ENCODE peak calls at places on chromosomes 16 and 17, in ten cellular contexts. Y is RWPE1; F is endodermal cell; Q is adrenal gland; G is mammary epithelial cell; S is breast epithelium; N is mesendoderm; J is tibial nerve; K is CD4-positive, alpha-beta memory T cell; U is IMR-90. I is an unnamed sample.

GRCh38 chr16:17312100-17312732 is 158.5 kb downstream of the XYLT1 start:
- DNase-seq in N (no peak), Y (peak), U (no peak), J (no peak), Q (no peak), K (no peak), F (peak), G (peak), S (peak), I (no peak)

GRCh38 chr16:6335072-6335471 is 997.6 kb upstream of the RBFOX1 start:
- DNase-seq in U (no peak), J (no peak), N (peak), F (peak), G (no peak), S (no peak), K (no peak), Q (peak), Y (no peak), I (no peak)

GRCh38 chr16:79932564-79932963 is 332.0 kb upstream of the MAF start:
- DNase-seq in K (no peak), U (no peak), J (no peak), G (peak), Q (no peak), F (no peak), N (no peak), S (no peak), Y (peak), I (no peak)

GRCh38 chr17:50090071-50090470 is 5.1 kb upstream of the PDK2 start:
- DNase-seq in F (no peak), K (no peak), Y (no peak), Q (no peak), U (no peak), N (no peak), G (no peak), S (no peak), J (no peak), I (no peak)

GRCh38 chr16:56337131-56337857 is 88.1 kb downstream of the AMFR start:
- DNase-seq in Y (no peak), G (no peak), K (no peak), S (no peak), J (no peak), Q (no peak), F (no peak), N (no peak), U (no peak), I (no peak)

GRCh38 chr17:46947236-46947635 is 24.3 kb downstream of the GOSR2 start:
- DNase-seq in F (peak), Q (no peak), J (no peak), K (no peak), G (no peak), S (no peak), U (no peak), Y (no peak), N (no peak), I (no peak)

GRCh38 chr16:56617212-56618085 is 8.1 kb upstream of the MT1E start:
- DNase-seq in Q (peak), U (peak), S (peak), F (peak), Y (no peak), K (peak), J (no peak), G (peak), N (no peak), I (no peak)

GRCh38 chr17:81251091-81251942 is 12.2 kb downstream of the NDUFAF8 start:
- DNase-seq in F (no peak), S (no peak), G (no peak), J (no peak), Y (no peak), K (no peak), U (no peak), N (no peak), Q (no peak), I (no peak)

GRCh38 chr17:68310141-68310540 is 18.8 kb downstream of the ARSG start:
- DNase-seq in Y (no peak), S (no peak), J (no peak), N (no peak), U (no peak), F (no peak), G (no peak), K (peak), Q (no peak), I (no peak)
- H3K27ac ChIP-seq in Y (no peak), S (no peak), J (no peak), N (no peak), U (no peak), F (no peak), G (no peak), K (no peak), Q (no peak), I (no peak)

DNA sequence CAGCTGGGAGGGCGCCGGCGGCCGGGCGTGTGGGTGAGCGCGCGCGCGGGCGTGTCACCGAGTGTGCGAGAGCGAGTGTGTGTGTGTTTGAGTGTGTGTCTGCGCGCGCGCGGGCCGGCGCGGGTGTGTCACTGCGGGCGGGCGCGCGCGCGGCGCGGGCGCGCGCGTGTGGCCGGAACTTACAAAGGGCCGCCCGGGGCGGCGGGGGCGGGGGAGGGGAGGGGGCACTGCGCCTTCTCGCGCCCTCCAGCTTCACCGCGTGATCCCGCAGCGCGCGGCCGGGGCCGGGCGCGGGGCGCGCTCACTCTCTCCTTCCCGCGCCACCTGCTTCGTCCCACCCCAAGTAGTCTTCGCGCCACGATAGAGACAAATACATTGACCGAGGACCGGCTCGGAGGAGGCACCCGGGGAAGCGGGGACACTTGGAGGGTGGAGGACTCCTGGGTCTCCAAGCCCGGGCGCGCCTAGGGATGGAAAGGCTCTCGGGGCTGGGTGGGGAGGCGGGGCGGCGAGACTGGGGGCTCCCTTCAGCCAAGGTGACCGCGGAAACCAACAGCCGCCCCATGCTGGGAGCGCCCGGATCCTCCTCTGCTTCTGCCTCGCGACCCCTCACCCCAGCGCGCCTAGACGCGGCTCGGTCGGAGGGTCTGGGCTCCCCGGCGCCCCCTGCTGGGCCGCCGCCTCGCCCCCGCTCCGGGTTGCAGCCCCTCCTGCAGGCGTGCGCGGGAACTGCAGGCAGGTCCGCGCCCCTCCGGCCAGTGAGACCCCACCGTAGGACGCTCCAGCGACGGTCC is at the start of gene SRCIN1:
- DNase-seq in U (peak), Y (no peak), N (peak), K (peak), J (no peak), F (peak), S (no peak), Q (peak), G (peak), I (no peak)
- H3K27ac ChIP-seq in U (no peak), Y (no peak), N (no peak), K (no peak), J (peak), F (peak), S (peak), Q (no peak), G (no peak), I (no peak)

DNA sequence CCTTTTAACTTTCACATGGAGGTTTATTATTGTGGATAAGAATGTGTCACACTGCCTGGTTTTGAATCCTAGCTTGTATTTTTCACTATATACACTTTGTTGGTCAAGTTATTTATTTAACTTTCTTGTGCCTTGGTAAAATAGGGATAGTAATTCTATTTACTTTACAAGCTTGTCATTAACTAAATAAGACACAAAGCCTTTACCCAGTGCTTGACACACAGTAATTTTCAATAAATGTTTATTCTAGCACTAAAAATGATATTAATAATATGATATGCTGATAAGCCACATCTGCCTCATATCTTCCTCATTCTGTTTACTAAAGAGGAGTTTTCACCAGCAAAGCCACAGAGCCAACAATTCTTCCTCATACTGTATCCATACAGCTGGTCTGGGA is 27.8 kb downstream of the MYH10 start:
- DNase-seq in J (no peak), U (no peak), Y (no peak), F (no peak), S (no peak), G (no peak), Q (no peak), N (no peak), K (no peak), I (no peak)
- H3K27ac ChIP-seq in J (no peak), U (no peak), Y (no peak), F (no peak), S (no peak), G (no peak), Q (no peak), N (no peak), K (no peak), I (peak)

DNA sequence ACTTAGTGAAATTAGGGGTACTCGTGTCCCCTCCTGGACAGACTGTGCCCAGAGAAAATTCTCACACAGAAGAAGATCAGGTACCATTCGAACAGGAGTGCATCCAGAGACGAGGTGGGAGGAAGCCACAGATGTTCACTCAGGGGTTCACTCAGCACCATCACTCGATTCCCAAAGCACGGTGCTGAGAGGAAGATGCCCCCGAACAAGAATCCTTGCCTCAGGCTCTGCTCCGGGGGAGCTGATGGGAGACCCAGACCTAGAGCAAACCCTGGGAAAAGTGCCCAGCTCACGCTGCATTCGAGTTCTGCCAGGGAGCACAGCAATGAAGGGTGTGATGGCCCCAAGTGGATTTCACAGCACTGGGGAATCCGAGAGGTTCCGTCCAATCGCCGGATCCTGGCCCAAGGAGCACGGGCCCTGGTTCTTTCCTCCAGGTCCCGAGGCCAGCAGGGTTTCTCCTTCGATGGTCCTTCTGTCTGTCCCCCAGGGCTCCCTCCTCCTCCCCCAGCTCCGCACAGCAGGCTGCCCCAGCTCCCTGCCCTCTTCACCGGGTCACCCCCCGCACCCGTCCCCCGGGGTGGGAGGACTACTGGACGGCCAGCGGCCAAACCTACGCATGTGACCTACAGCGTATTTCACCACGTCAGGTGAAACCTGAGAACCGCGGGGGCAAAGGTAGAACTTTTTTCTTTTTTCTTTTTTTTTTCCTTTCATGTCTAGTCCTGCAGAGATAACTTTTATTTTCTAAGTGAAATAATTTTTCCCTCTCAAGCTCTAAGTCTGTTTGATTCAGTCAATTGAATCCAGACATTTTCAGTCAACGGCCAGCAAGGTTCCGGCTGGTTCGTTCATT is 10.2 kb upstream of the UBE2I start:
- DNase-seq in U (no peak), S (peak), Y (no peak), Q (no peak), F (no peak), J (no peak), G (no peak), K (no peak), N (no peak), I (no peak)
- H3K27ac ChIP-seq in U (no peak), S (peak), Y (no peak), Q (no peak), F (no peak), J (no peak), G (no peak), K (no peak), N (no peak), I (no peak)

GRCh38 chr17:72535779-72536178 is 415.0 kb downstream of the SOX9 start:
- DNase-seq in F (no peak), S (no peak), Q (no peak), G (no peak), K (no peak), U (no peak), Y (no peak), J (no peak), N (no peak), I (no peak)

GRCh38 chr17:72536788-72537187 is 416.0 kb downstream of the SOX9 start:
- DNase-seq in K (no peak), G (no peak), Q (no peak), U (no peak), F (no peak), J (no peak), N (no peak), S (no peak), Y (no peak), I (no peak)

GRCh38 chr17:72538443-72538842 is 417.6 kb downstream of the SOX9 start:
- DNase-seq in S (no peak), J (no peak), U (no peak), Q (no peak), Y (no peak), F (no peak), G (no peak), K (no peak), N (no peak), I (no peak)

GRCh38 chr17:72539981-72540897 is 419.4 kb downstream of the SOX9 start:
- DNase-seq in G (peak), J (peak), U (peak), Q (peak), N (peak), S (peak), Y (peak), K (peak), F (peak), I (no peak)

GRCh38 chr17:72538921-72539352 is 418.1 kb downstream of the SOX9 start:
- DNase-seq in Y (no peak), F (peak), G (no peak), S (no peak), Q (no peak), U (no peak), N (no peak), K (no peak), J (no peak), I (no peak)
- H3K27ac ChIP-seq in Y (peak), F (no peak), G (no peak), S (no peak), Q (no peak), U (no peak), N (no peak), K (no peak), J (no peak), I (no peak)

GRCh38 chr16:82960923-82961322 is 334.2 kb downstream of the CDH13 start:
- DNase-seq in N (no peak), J (no peak), U (no peak), G (no peak), K (no peak), Y (no peak), S (no peak), F (no peak), Q (no peak), I (no peak)
- H3K27ac ChIP-seq in N (no peak), J (no peak), U (no peak), G (no peak), K (no peak), Y (no peak), S (no peak), F (no peak), Q (no peak), I (no peak)

GRCh38 chr17:44088254-44088653 is 17.7 kb downstream of the G6PC3 start:
- DNase-seq in N (no peak), U (no peak), Q (no peak), S (no peak), K (no peak), G (no peak), J (no peak), F (no peak), Y (no peak), I (no peak)
- H3K27ac ChIP-seq in N (peak), U (no peak), Q (no peak), S (no peak), K (no peak), G (no peak), J (no peak), F (no peak), Y (peak), I (no peak)

GRCh38 chr16:4566144-4566543 is 10.0 kb downstream of the C16orf96 start:
- DNase-seq in K (no peak), S (no peak), J (no peak), G (no peak), Y (no peak), Q (no peak), U (no peak), F (no peak), N (no peak), I (no peak)

GRCh38 chr16:4556580-4556979 is 440 bp downstream of the C16orf96 start:
- DNase-seq in F (no peak), J (no peak), N (no peak), U (no peak), Y (no peak), Q (no peak), G (no peak), K (no peak), S (no peak), I (no peak)

GRCh38 chr16:4558026-4558425 is 1.9 kb downstream of the C16orf96 start:
- DNase-seq in K (no peak), G (no peak), U (no peak), Q (no peak), Y (no peak), S (no peak), N (no peak), J (no peak), F (no peak), I (no peak)

GRCh38 chr16:4564661-4565267 is 8.6 kb downstream of the C16orf96 start:
- DNase-seq in U (no peak), G (no peak), K (no peak), F (no peak), Q (no peak), S (no peak), J (no peak), N (peak), Y (no peak), I (no peak)

DNA sequence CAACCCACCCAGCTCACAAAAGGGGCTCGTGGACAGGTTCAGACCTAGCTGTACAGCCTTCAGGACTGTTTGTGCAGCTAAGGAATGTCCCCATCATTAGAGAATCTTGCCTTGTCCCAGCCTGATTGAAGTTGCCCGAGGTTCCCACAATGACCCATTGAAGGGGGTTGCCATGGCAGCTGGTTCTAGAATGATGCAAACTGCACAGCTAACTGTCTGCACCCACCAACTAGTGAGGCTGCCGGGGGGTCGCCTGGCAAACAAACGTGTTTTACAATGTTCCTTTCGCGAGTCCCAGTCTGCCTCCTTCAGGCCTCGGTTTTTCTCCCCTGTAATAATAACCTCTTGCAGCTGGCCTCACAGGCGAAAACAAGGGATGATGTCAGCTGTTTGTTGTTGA is 5.4 kb downstream of the C16orf96 start:
- DNase-seq in S (no peak), Q (no peak), Y (no peak), U (no peak), J (no peak), F (no peak), K (no peak), G (no peak), N (no peak), I (no peak)
- H3K27ac ChIP-seq in S (no peak), Q (no peak), Y (no peak), U (no peak), J (no peak), F (peak), K (no peak), G (no peak), N (no peak), I (no peak)

DNA sequence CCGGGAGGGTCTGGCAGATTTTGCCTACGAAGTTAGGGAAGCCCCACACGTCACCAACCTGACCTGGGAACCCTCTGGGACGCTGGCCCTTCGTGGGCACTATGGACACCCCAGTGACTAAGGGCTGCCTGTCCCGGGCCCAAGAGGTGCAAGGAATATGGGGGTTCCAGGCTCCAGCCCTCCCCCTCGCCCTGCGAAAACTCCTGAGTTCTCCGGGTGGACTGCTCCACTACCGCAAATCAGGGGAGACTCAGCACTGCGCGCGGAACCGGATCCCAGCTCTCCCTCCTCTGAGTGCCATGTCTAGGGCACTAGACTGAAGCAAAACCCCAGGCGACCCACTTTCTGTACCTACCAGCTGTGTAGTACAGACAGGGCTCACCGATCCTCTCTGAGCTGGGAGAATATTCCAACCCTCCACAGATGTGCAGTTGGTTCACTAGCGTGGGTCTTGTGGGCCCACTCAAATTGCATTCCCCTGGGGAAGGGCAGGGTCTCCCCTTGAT is at the start of gene ARL5C:
- DNase-seq in Q (no peak), U (no peak), J (no peak), F (no peak), Y (no peak), G (no peak), N (no peak), S (no peak), K (no peak), I (no peak)
- H3K27ac ChIP-seq in Q (no peak), U (no peak), J (peak), F (no peak), Y (no peak), G (no peak), N (no peak), S (no peak), K (peak), I (no peak)